ENCODE peak calls at places on chromosome 14, in seven cellular contexts. J is activated naive CD4-positive, alpha-beta T cell; A is mesothelial cell of epicardium; F is stimulated activated CD4-positive, alpha-beta T cell treated with anti-CD3 and anti-CD28 coated beads, Interleukin-4, amount 100 ng/mL, for 48 hours; O is NCI-H1417; G is WERI-Rb-1; C is H7. H is an unnamed sample.

GRCh38 chr14:48319823-48320222 is 644.4 kb upstream of the MDGA2 start:
- DNase-seq in C (no peak), O (no peak), J (no peak), G (no peak), F (no peak), A (no peak), H (no peak)

GRCh38 chr14:23399591-23399990 is 8.5 kb downstream of the MYH6 start:
- DNase-seq in A (no peak), F (no peak), J (no peak), G (no peak), O (no peak), C (no peak), H (no peak)

GRCh38 chr14:65866906-65867305 is 454.4 kb downstream of the FUT8 start:
- DNase-seq in A (no peak), J (no peak), C (no peak), F (no peak), G (no peak), O (peak; percentile 64), H (no peak)

GRCh38 chr14:30214456-30215090 is 286.9 kb upstream of the PRKD1 start:
- DNase-seq in G (no peak), A (no peak), J (no peak), O (peak; percentile 75), F (no peak), C (peak; percentile 7), H (no peak)

GRCh38 chr14:59688224-59689170 is 111.9 kb upstream of the CCDC175 start:
- DNase-seq in A (peak; percentile 45), J (no peak), O (no peak), G (peak; percentile 77), F (peak; percentile 5), C (peak; percentile 22), H (no peak)

GRCh38 chr14:61696753-61697318 is 1.5 kb downstream of the HIF1A start:
- DNase-seq in F (no peak), O (no peak), A (no peak), J (no peak), G (no peak), C (no peak), H (no peak)

GRCh38 chr14:89911018-89911919 is 43.3 kb downstream of the EFCAB11 start:
- DNase-seq in J (no peak), C (no peak), G (no peak), A (peak; percentile 55), O (peak; percentile 48), F (no peak), H (no peak)

GRCh38 chr14:81991998-81992397 is 458.3 kb upstream of the SEL1L start:
- DNase-seq in O (no peak), A (no peak), F (no peak), J (no peak), C (no peak), G (no peak), H (no peak)

GRCh38 chr14:21668377-21668776 is 5.2 kb downstream of the OR4E1 start:
- DNase-seq in O (no peak), G (no peak), F (no peak), C (no peak), A (no peak), J (no peak), H (no peak)

GRCh38 chr14:34501997-34502396 is 37.5 kb downstream of the EAPP start:
- DNase-seq in F (no peak), J (no peak), C (no peak), O (no peak), G (no peak), A (no peak), H (no peak)

GRCh38 chr14:64663174-64663573 is 41.0 kb upstream of the PLEKHG3 start:
- DNase-seq in A (no peak), C (no peak), J (no peak), G (no peak), O (peak; percentile 36), F (no peak), H (no peak)

GRCh38 chr14:80653951-80654350 is 287.6 kb downstream of the CEP128 start:
- DNase-seq in F (no peak), A (no peak), G (no peak), O (no peak), J (no peak), C (no peak), H (no peak)

GRCh38 chr14:86321151-86321550 is 791.2 kb downstream of the FLRT2 start:
- DNase-seq in F (no peak), O (no peak), G (no peak), J (no peak), C (no peak), A (no peak), H (no peak)

GRCh38 chr14:36756221-36756620 is 94.6 kb downstream of the PAX9 start:
- DNase-seq in F (no peak), A (no peak), G (no peak), J (no peak), O (no peak), C (no peak), H (no peak)

GRCh38 chr14:59566725-59567124 is 9.9 kb downstream of the CCDC175 start:
- DNase-seq in F (no peak), C (no peak), A (no peak), O (no peak), J (no peak), G (no peak), H (no peak)

GRCh38 chr14:100523536-100524025 is 63.6 kb downstream of the BEGAIN start:
- DNase-seq in G (peak; percentile 3), C (peak; percentile 15), O (no peak), A (peak; percentile 17), F (no peak), J (no peak), H (no peak)

GRCh38 chr14:53979141-53979673 is 22.6 kb upstream of the BMP4 start:
- DNase-seq in O (no peak), F (no peak), J (no peak), A (no peak), G (no peak), C (no peak), H (no peak)

GRCh38 chr14:65255029-65255545 is 152.8 kb upstream of the MAX start:
- DNase-seq in F (no peak), O (no peak), J (no peak), A (no peak), G (no peak), C (peak; percentile 43), H (no peak)

GRCh38 chr14:71692496-71692895 is 239.7 kb upstream of the RGS6 start:
- DNase-seq in J (no peak), O (no peak), G (no peak), A (no peak), C (no peak), F (no peak), H (no peak)

GRCh38 chr14:35114036-35114435 is 7.8 kb downstream of the PPP2R3C start:
- DNase-seq in O (no peak), J (no peak), F (no peak), G (no peak), A (no peak), C (no peak), H (no peak)

GRCh38 chr14:34348592-34348991 is 113.4 kb downstream of the SPTSSA start:
- DNase-seq in J (no peak), O (no peak), F (no peak), C (no peak), G (no peak), A (no peak), H (no peak)

GRCh38 chr14:24818054-24818822 is 184.2 kb upstream of the GZMB start:
- DNase-seq in C (no peak), J (no peak), O (no peak), A (no peak), F (no peak), G (no peak), H (no peak)

GRCh38 chr14:23121401-23121800 is 2.3 kb upstream of the CEBPE start:
- DNase-seq in G (no peak), C (peak; percentile 70), J (no peak), A (no peak), F (no peak), O (peak; percentile 38), H (no peak)

GRCh38 chr14:90572461-90573150 is 175.8 kb downstream of the CALM1 start:
- DNase-seq in J (no peak), A (no peak), G (no peak), F (no peak), C (no peak), O (no peak), H (no peak)

GRCh38 chr14:104887623-104888488 is 22.8 kb downstream of the CEP170B start:
- DNase-seq in F (no peak), J (no peak), O (no peak), C (peak; percentile 43), A (no peak), G (no peak), H (no peak)

H was measured in progenitor cell of endocrine pancreas.